ENCODE peak calls at places on chromosomes 11 and 22, in five cellular contexts. N, K, Y, I and W are unnamed samples.

GRCh38 chr11:17475666-17476316 is 854 bp downstream of the ABCC8 start:
- DNase-seq in N (no peak), K (no peak), Y (no peak), I (no peak), W (no peak)

GRCh38 chr11:58905141-58905715 is 34.1 kb upstream of the GLYATL1 start:
- DNase-seq in N (peak), K (peak), Y (no peak), I (no peak), W (no peak)

GRCh38 chr11:130639369-130639768 is 190.9 kb downstream of the ADAMTS15 start:
- DNase-seq in N (no peak), K (no peak), Y (no peak), I (no peak), W (no peak)

GRCh38 chr22:27207907-27208306 is 550.5 kb downstream of the MIAT start:
- DNase-seq in N (peak), K (no peak), Y (no peak), I (no peak), W (no peak)

GRCh38 chr22:36613958-36614357 is 85.0 kb upstream of the EIF3D start:
- DNase-seq in N (peak), K (no peak), Y (no peak), I (no peak), W (no peak)

GRCh38 chr11:69064394-69064957 is 15.7 kb downstream of the TPCN2 start:
- DNase-seq in N (no peak), K (no peak), Y (no peak), I (no peak), W (no peak)

GRCh38 chr11:10640308-10640707 is 53.2 kb downstream of the IRAG1 start:
- DNase-seq in N (no peak), K (no peak), Y (no peak), I (no peak), W (no peak)

GRCh38 chr11:128686045-128686741 is 7.7 kb upstream of the FLI1 start:
- DNase-seq in N (no peak), K (no peak), Y (no peak), I (no peak), W (no peak)

GRCh38 chr22:25368271-25368670 is 148.8 kb downstream of the CRYBB2 start:
- DNase-seq in N (peak), K (peak), Y (no peak), I (no peak), W (no peak)

GRCh38 chr11:5689551-5689983 is at the start of gene TRIM22:
- DNase-seq in N (peak), K (peak), Y (peak), I (peak), W (peak)

GRCh38 chr11:105177658-105178057 is 38.1 kb upstream of the CARD18 start:
- DNase-seq in N (peak), K (peak), Y (no peak), I (no peak), W (no peak)

GRCh38 chr11:116821050-116821918 is 1.8 kb downstream of the APOA4 start:
- DNase-seq in N (no peak), K (no peak), Y (no peak), I (no peak), W (no peak)

GRCh38 chr11:121112498-121113455 is 11.7 kb downstream of the TECTA start:
- DNase-seq in N (peak), K (peak), Y (peak), I (peak), W (no peak)

GRCh38 chr22:39661842-39662676 is 91.5 kb downstream of the CACNA1I start:
- DNase-seq in N (no peak), K (no peak), Y (peak), I (peak), W (peak)

GRCh38 chr11:61480936-61481335 is 27.6 kb upstream of the LRRC10B start:
- DNase-seq in N (no peak), K (no peak), Y (no peak), I (no peak), W (no peak)

GRCh38 chr11:83285131-83285770 is 916 bp downstream of the CCDC90B start:
- DNase-seq in N (no peak), K (no peak), Y (no peak), I (no peak), W (no peak)

GRCh38 chr11:64359712-64360402 is 895 bp downstream of the RPS6KA4 start:
- DNase-seq in N (no peak), K (no peak), Y (no peak), I (no peak), W (peak)

GRCh38 chr22:39226353-39226752 is 18.4 kb downstream of the PDGFB start:
- DNase-seq in N (no peak), K (no peak), Y (no peak), I (no peak), W (no peak)

GRCh38 chr11:2778630-2779498 is 79.1 kb upstream of the KCNQ1OT1 start:
- DNase-seq in N (peak), K (peak), Y (no peak), I (peak), W (no peak)

GRCh38 chr11:128575956-128576340 is 11.4 kb downstream of the ETS1 start:
- DNase-seq in N (peak), K (no peak), Y (no peak), I (no peak), W (no peak)

GRCh38 chr11:96393753-96394348 is 4.0 kb downstream of the JRKL start:
- DNase-seq in N (peak), K (peak), Y (no peak), I (no peak), W (no peak)

GRCh38 chr22:38927033-38927789 is 30.2 kb upstream of the APOBEC3A start:
- DNase-seq in N (peak), K (peak), Y (peak), I (peak), W (peak)

GRCh38 chr11:68020575-68020974 is 9.9 kb upstream of the NDUFS8 start:
- DNase-seq in N (no peak), K (no peak), Y (no peak), I (no peak), W (no peak)

GRCh38 chr22:17472886-17473285 is 90.4 kb upstream of the SLC25A18 start:
- DNase-seq in N (no peak), K (no peak), Y (no peak), I (no peak), W (no peak)